ENCODE peak calls at places on chromosomes 1 and 21, in four cellular contexts. One of them, this sample, is unnamed.

GRCh38 chr1:156407344-156407743 is 38.3 kb downstream of the RHBG start:
- DNase-seq in M059J: no peak
- DNase-seq in effector CD8-positive, alpha-beta T cell: no peak
- DNase-seq in T1000: no peak
- DNase-seq in this sample: no peak

GRCh38 chr1:63817152-63817667 is 43.4 kb downstream of the ROR1 start:
- DNase-seq in M059J: peak; percentile 59
- DNase-seq in effector CD8-positive, alpha-beta T cell: no peak
- DNase-seq in T1000: no peak
- DNase-seq in this sample: no peak

GRCh38 chr1:213761845-213762407 is 225.8 kb upstream of the PROX1 start:
- DNase-seq in M059J: peak; percentile 24
- DNase-seq in effector CD8-positive, alpha-beta T cell: no peak
- DNase-seq in T1000: no peak
- DNase-seq in this sample: no peak

GRCh38 chr1:22969224-22969829 is 3.3 kb downstream of the LACTBL1 start:
- DNase-seq in M059J: peak; percentile 66
- DNase-seq in effector CD8-positive, alpha-beta T cell: no peak
- DNase-seq in T1000: no peak
- DNase-seq in this sample: no peak

GRCh38 chr1:195897072-195897471 is 711.2 kb downstream of the KCNT2 start:
- DNase-seq in M059J: no peak
- DNase-seq in effector CD8-positive, alpha-beta T cell: no peak
- DNase-seq in T1000: no peak
- DNase-seq in this sample: no peak

GRCh38 chr1:67307251-67308060 is at the start of gene IL12RB2:
- DNase-seq in M059J: no peak
- DNase-seq in effector CD8-positive, alpha-beta T cell: no peak
- DNase-seq in T1000: no peak
- DNase-seq in this sample: no peak

GRCh38 chr1:237981223-237981622 is 90.5 kb upstream of the ZP4 start:
- DNase-seq in M059J: no peak
- DNase-seq in effector CD8-positive, alpha-beta T cell: no peak
- DNase-seq in T1000: no peak
- DNase-seq in this sample: no peak

GRCh38 chr1:67558449-67559193 is 126.4 kb upstream of the GADD45A start:
- DNase-seq in M059J: no peak
- DNase-seq in effector CD8-positive, alpha-beta T cell: no peak
- DNase-seq in T1000: no peak
- DNase-seq in this sample: no peak

GRCh38 chr1:60903591-60903990 is 178.8 kb upstream of the NFIA start:
- DNase-seq in M059J: peak; percentile 37
- DNase-seq in effector CD8-positive, alpha-beta T cell: no peak
- DNase-seq in T1000: no peak
- DNase-seq in this sample: no peak

GRCh38 chr1:905071-905749 is 18.5 kb upstream of the SAMD11 start:
- DNase-seq in M059J: no peak
- DNase-seq in effector CD8-positive, alpha-beta T cell: no peak
- DNase-seq in T1000: no peak
- DNase-seq in this sample: no peak

GRCh38 chr21:16330340-16331319 is 600.8 kb downstream of the USP25 start:
- DNase-seq in M059J: peak; percentile 80
- DNase-seq in effector CD8-positive, alpha-beta T cell: no peak
- DNase-seq in T1000: no peak
- DNase-seq in this sample: peak; percentile 59

GRCh38 chr1:154551474-154551873 is 7.0 kb downstream of the UBE2Q1 start:
- DNase-seq in M059J: no peak
- DNase-seq in effector CD8-positive, alpha-beta T cell: no peak
- DNase-seq in T1000: no peak
- DNase-seq in this sample: no peak

GRCh38 chr1:202578001-202578500 is 132.2 kb downstream of the SYT2 start:
- DNase-seq in M059J: no peak
- DNase-seq in effector CD8-positive, alpha-beta T cell: no peak
- DNase-seq in T1000: no peak
- DNase-seq in this sample: no peak

GRCh38 chr1:3590951-3591865 is 20.1 kb downstream of the MEGF6 start:
- DNase-seq in M059J: no peak
- DNase-seq in effector CD8-positive, alpha-beta T cell: no peak
- DNase-seq in T1000: no peak
- DNase-seq in this sample: no peak

GRCh38 chr1:15965228-15965767 is 10.6 kb downstream of the ZBTB17 start:
- DNase-seq in M059J: no peak
- DNase-seq in effector CD8-positive, alpha-beta T cell: no peak
- DNase-seq in T1000: no peak
- DNase-seq in this sample: no peak

GRCh38 chr1:228045871-228046270 is 36.6 kb upstream of the ARF1 start:
- DNase-seq in M059J: no peak
- DNase-seq in effector CD8-positive, alpha-beta T cell: no peak
- DNase-seq in T1000: no peak
- DNase-seq in this sample: no peak

GRCh38 chr1:115620453-115620852 is 21.3 kb upstream of the VANGL1 start:
- DNase-seq in M059J: no peak
- DNase-seq in effector CD8-positive, alpha-beta T cell: no peak
- DNase-seq in T1000: no peak
- DNase-seq in this sample: no peak

GRCh38 chr1:85228952-85229351 is 28.1 kb upstream of the SYDE2 start:
- DNase-seq in M059J: no peak
- DNase-seq in effector CD8-positive, alpha-beta T cell: no peak
- DNase-seq in T1000: no peak
- DNase-seq in this sample: no peak

GRCh38 chr1:151061012-151061401 is 810 bp downstream of the MLLT11 start:
- DNase-seq in M059J: peak; percentile 47
- DNase-seq in effector CD8-positive, alpha-beta T cell: no peak
- DNase-seq in T1000: no peak
- DNase-seq in this sample: no peak

GRCh38 chr21:40245021-40245420 is 377.8 kb downstream of the PCP4 start:
- DNase-seq in M059J: no peak
- DNase-seq in effector CD8-positive, alpha-beta T cell: no peak
- DNase-seq in T1000: no peak
- DNase-seq in this sample: no peak

GRCh38 chr1:3062616-3063378 is 6.2 kb upstream of the PRDM16 start:
- DNase-seq in M059J: no peak
- DNase-seq in effector CD8-positive, alpha-beta T cell: no peak
- DNase-seq in T1000: no peak
- DNase-seq in this sample: no peak

GRCh38 chr1:156848461-156849150 is 10.3 kb downstream of the INSRR start:
- DNase-seq in M059J: no peak
- DNase-seq in effector CD8-positive, alpha-beta T cell: peak; percentile 62
- DNase-seq in T1000: no peak
- DNase-seq in this sample: no peak

GRCh38 chr1:200706109-200706720 is 32.5 kb upstream of the CAMSAP2 start:
- DNase-seq in M059J: no peak
- DNase-seq in effector CD8-positive, alpha-beta T cell: no peak
- DNase-seq in T1000: no peak
- DNase-seq in this sample: no peak

GRCh38 chr21:25985990-25986389 is 184.6 kb downstream of the APP start:
- DNase-seq in M059J: no peak
- DNase-seq in effector CD8-positive, alpha-beta T cell: no peak
- DNase-seq in T1000: no peak
- DNase-seq in this sample: no peak

GRCh38 chr1:190140644-190141043 is 337.0 kb downstream of the BRINP3 start:
- DNase-seq in M059J: no peak
- DNase-seq in effector CD8-positive, alpha-beta T cell: no peak
- DNase-seq in T1000: no peak
- DNase-seq in this sample: no peak

GRCh38 chr1:208183977-208184901 is 59.9 kb downstream of the PLXNA2 start:
- DNase-seq in M059J: peak; percentile 99
- DNase-seq in effector CD8-positive, alpha-beta T cell: no peak
- DNase-seq in T1000: peak; percentile 84
- DNase-seq in this sample: peak; percentile 92

GRCh38 chr1:114338491-114338890 is 172.5 kb downstream of the TRIM33 start:
- DNase-seq in M059J: no peak
- DNase-seq in effector CD8-positive, alpha-beta T cell: no peak
- DNase-seq in T1000: no peak
- DNase-seq in this sample: no peak

GRCh38 chr1:26125382-26125781 is 13.8 kb downstream of the PDIK1L start:
- DNase-seq in M059J: no peak
- DNase-seq in effector CD8-positive, alpha-beta T cell: no peak
- DNase-seq in T1000: no peak
- DNase-seq in this sample: no peak

GRCh38 chr1:18010945-18011344 is 96.7 kb upstream of the IGSF21 start:
- DNase-seq in M059J: no peak
- DNase-seq in effector CD8-positive, alpha-beta T cell: no peak
- DNase-seq in T1000: no peak
- DNase-seq in this sample: no peak

This sample was measured in HS-27A.